ENCODE peak calls at places on chromosomes 16 and 17, in four cellular contexts. K, H, A and U are unnamed samples.

GRCh38 chr17:1649844-1650409 is at the start of gene RILP:
- DNase-seq in H (peak), A (peak), K (peak), U (peak)

GRCh38 chr17:80502578-80502877 is 26.1 kb upstream of the NPTX1 start:
- DNase-seq in H (no peak), K (no peak), A (no peak), U (no peak)

GRCh38 chr16:51409001-51409675 is 258.1 kb upstream of the SALL1 start:
- DNase-seq in H (peak), K (no peak), A (no peak), U (no peak)

GRCh38 chr17:72984145-72984924 is 108.2 kb downstream of the SLC39A11 start:
- DNase-seq in K (no peak), H (peak), A (no peak), U (no peak)

GRCh38 chr17:51372345-51373004 is 112.1 kb downstream of the UTP18 start:
- DNase-seq in A (peak), H (peak), K (no peak), U (peak)

GRCh38 chr16:9112844-9113186 is 21.4 kb downstream of the HAPSTR1 start:
- DNase-seq in K (no peak), H (no peak), A (no peak), U (no peak)

GRCh38 chr17:17314501-17315071 is 11.4 kb downstream of the NT5M start:
- DNase-seq in A (no peak), H (no peak), K (peak), U (no peak)

GRCh38 chr17:49063652-49064051 is 66.5 kb downstream of the IGF2BP1 start:
- DNase-seq in A (no peak), H (peak), K (no peak), U (no peak)

GRCh38 chr17:76354747-76355310 is 1.1 kb upstream of the PRPSAP1 start:
- DNase-seq in H (no peak), K (no peak), A (no peak), U (peak)

GRCh38 chr16:89022051-89022836 is 45.2 kb upstream of the CBFA2T3 start:
- DNase-seq in K (peak), H (no peak), A (peak), U (no peak)

GRCh38 chr16:86584726-86585721 is 6.7 kb downstream of the FOXL1 start:
- DNase-seq in H (no peak), A (no peak), K (no peak), U (no peak)

GRCh38 chr17:47987240-47987835 is 16.4 kb downstream of the CDK5RAP3 start:
- DNase-seq in A (peak), K (no peak), H (no peak), U (no peak)

GRCh38 chr16:12899529-12900168 is 1.7 kb upstream of the SHISA9 start:
- DNase-seq in A (no peak), H (no peak), K (no peak), U (no peak)

GRCh38 chr17:42937712-42938596 is 26.3 kb downstream of the AARSD1 start:
- DNase-seq in A (peak), K (no peak), H (peak), U (peak)

GRCh38 chr17:81481011-81481799 is 31.4 kb downstream of the ACTG1 start:
- DNase-seq in H (peak), A (peak), K (peak), U (no peak)

GRCh38 chr17:45087496-45087975 is 26.4 kb downstream of the NMT1 start:
- DNase-seq in H (no peak), A (no peak), K (no peak), U (no peak)

GRCh38 chr16:67011274-67011673 is 17.7 kb upstream of the CBFB start:
- DNase-seq in K (no peak), A (no peak), H (no peak), U (no peak)

GRCh38 chr17:49512296-49513043 is 17.4 kb downstream of the NGFR start:
- DNase-seq in H (no peak), A (peak), K (no peak), U (no peak)

GRCh38 chr17:50420419-50421112 is 5.5 kb upstream of the ACSF2 start:
- DNase-seq in H (peak), A (no peak), K (no peak), U (peak)

GRCh38 chr16:71933913-71934696 is 38.8 kb downstream of the IST1 start:
- DNase-seq in H (no peak), K (no peak), A (no peak), U (no peak)

GRCh38 chr17:28381141-28381825 is 9.8 kb downstream of the SARM1 start:
- DNase-seq in K (peak), H (no peak), A (peak), U (no peak)
- TF ChIP-seq CTCF in K (peak), H (peak), A (peak), U (no peak)

GRCh38 chr17:34517406-34517805 is 62.0 kb upstream of the TMEM132E start:
- DNase-seq in A (no peak), H (no peak), K (no peak), U (no peak)

DNA sequence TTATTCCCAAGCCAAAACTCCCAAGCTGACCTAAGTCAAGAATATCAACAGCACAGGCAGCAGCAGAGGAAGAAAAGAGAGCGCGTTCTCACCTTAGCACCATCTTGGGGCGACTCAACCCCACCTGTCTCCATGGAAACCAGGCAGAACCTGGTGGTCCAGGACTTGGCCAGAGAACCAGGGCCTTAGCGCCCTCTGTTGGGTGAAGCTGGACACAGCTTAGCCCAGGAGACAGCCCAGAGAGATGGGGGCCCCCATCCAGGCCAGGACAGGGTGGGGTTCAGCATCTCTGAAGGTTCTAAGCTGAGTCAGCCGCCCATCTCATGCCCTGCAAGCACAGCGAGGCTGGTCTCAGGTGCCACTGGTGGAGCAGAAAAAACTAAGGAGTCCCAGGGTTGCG is 60.1 kb upstream of the TMEM132E start:
- DNase-seq in K (no peak), A (peak), H (no peak), U (peak)
- TF ChIP-seq CTCF in K (peak), A (peak), H (peak), U (peak)

DNA sequence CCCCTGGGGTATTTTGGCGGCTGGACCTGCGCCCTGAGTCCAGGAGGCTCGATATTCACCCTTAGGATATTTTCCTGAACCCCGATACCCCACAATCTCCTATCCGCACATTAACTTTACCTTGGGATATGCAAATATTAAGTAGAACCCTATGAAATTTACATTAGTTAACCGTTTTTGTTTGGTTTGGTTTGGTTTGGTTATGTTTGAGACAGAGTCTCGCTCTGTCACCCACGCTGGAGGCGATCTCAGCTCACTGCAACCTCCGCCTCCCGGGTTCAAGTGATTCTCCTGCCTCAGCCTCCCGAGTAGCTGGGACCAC is 9.3 kb upstream of the NAGS start:
- DNase-seq in A (no peak), K (no peak), H (no peak), U (no peak)
- TF ChIP-seq CTCF in A (peak), K (no peak), H (no peak), U (no peak)

DNA sequence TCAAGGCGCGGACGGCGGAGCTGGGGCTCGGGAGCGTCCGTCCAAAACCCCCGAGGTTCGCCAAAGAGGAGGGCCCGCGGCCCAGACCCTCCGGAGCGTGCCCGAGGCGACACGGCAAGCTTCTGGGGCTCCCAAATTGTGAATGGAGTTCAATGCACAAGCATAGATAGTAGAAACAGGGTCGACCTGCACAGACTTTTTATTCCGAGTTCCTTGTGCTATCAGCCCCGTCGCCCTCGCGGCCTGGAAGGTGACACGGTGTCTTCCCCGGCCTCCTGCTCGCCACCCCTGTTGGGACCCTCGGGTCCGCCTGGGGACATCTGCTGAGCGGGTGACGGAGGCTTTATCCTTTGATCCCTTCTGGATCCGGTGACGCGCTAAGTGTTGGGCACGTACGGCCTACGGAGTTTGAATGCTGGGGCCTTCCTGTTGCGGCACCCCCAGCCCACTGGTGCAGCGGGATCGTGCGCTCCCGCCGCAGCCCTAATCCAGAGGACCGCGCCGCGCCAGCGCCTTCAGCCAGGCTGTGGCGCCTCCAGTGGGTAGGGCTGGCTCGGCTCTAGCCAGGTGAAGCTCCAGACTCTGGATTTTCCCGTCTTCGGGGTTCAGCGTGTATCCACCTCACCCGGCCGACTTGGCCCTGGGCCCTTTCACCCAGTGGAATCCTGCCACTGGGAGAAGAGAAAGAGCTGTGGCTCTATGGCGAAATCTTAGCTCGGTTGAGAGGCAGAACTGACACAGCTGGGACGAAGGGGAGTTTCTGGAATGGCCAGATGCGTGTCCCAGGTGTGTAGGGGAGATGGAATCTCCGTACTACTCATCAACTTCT is 17.0 kb upstream of the NTN1 start:
- DNase-seq in A (peak), H (no peak), K (no peak), U (no peak)
- TF ChIP-seq CTCF in A (no peak), H (no peak), K (no peak), U (no peak)

DNA sequence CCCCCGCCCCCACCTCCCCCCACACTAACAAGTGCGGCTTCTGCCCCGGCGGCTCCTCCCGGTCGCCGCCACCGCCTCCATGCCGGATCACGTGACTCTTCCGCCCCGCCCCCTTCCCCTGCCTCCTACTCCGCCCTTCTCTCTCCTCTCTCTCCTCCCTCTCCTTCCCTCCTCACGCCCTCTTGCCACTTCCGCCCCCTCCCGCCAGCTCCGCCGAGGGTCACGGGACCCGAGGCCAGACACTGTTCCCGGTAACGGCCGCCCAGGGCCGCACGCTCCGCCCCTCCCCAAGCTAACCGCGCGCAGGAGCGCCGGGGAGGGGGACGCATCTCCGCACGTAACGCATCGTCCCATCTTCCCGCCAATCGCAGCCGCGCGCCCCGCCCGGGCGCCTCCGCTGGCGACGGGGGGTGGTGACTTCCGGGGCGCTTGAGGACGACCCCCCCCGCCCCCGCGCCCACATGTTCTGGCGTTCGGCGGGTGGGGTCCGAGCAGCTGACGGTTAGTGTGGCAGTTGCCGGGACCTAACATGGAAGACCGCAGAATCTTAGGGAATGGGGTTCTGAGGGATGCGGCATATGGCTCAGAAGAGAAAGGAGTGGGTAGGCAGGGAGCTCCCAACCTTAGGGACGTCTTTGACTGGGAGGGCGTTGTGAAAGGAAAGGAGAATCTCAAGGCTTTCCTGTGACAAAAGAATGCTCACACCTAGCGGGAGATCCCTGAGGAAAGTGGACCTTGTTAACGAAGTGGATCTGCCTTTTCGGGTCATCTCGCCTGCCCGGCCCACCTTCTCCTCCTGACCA is at the start of gene USP32:
- DNase-seq in H (peak), K (peak), A (peak), U (peak)
- TF ChIP-seq CTCF in H (no peak), K (peak), A (no peak), U (no peak)